ENCODE peak calls at places on chromosomes 13 and 19, in ten cellular contexts. X, K, Y, R, I, H, V, M, O and N are unnamed samples.

GRCh38 chr19:15118248-15118647 is 11.0 kb downstream of the SYDE1 start:
- DNase-seq in X (no peak), K (no peak), Y (no peak), R (no peak), I (no peak), H (no peak), V (no peak), M (no peak), O (no peak), N (peak)

GRCh38 chr19:5154129-5154798 is 185.4 kb downstream of the KDM4B start:
- DNase-seq in X (peak), K (no peak), Y (no peak), R (peak), I (no peak), H (no peak), V (peak), M (no peak), O (no peak), N (peak)

GRCh38 chr13:97429681-97430081 is 4.3 kb upstream of the RAP2A start:
- DNase-seq in X (no peak), K (peak), Y (peak), R (no peak), I (no peak), H (peak), V (no peak), M (peak), O (no peak), N (no peak)

GRCh38 chr13:57629391-57629804 is 2.1 kb upstream of the PCDH17 start:
- DNase-seq in X (no peak), K (no peak), Y (no peak), R (no peak), I (no peak), H (peak), V (peak), M (no peak), O (no peak), N (peak)

GRCh38 chr13:65808061-65808460 is 1422.1 kb downstream of the PCDH9 start:
- DNase-seq in X (peak), K (no peak), Y (peak), R (no peak), I (no peak), H (peak), V (no peak), M (peak), O (no peak), N (no peak)

GRCh38 chr19:45613926-45614725 is 12.1 kb upstream of the GPR4 start:
- DNase-seq in X (peak), K (no peak), Y (peak), R (peak), I (no peak), H (peak), V (no peak), M (peak), O (no peak), N (no peak)

GRCh38 chr13:26377038-26377437 is 123.1 kb downstream of the CDK8 start:
- DNase-seq in X (peak), K (no peak), Y (peak), R (peak), I (no peak), H (peak), V (no peak), M (peak), O (no peak), N (no peak)

GRCh38 chr13:110949116-110949515 is 34.2 kb upstream of the ANKRD10 start:
- DNase-seq in X (no peak), K (no peak), Y (no peak), R (no peak), I (no peak), H (no peak), V (no peak), M (no peak), O (no peak), N (no peak)

GRCh38 chr13:20769091-20769490 is 4.7 kb downstream of the EEF1AKMT1 start:
- DNase-seq in X (no peak), K (no peak), Y (no peak), R (no peak), I (no peak), H (no peak), V (no peak), M (no peak), O (no peak), N (no peak)

GRCh38 chr19:50501186-50501567 is 9.8 kb downstream of the JOSD2 start:
- DNase-seq in X (no peak), K (no peak), Y (no peak), R (no peak), I (no peak), H (no peak), V (no peak), M (no peak), O (no peak), N (peak)

GRCh38 chr13:28163587-28163986 is 25.2 kb downstream of the PAN3 start:
- DNase-seq in X (no peak), K (no peak), Y (no peak), R (no peak), I (no peak), H (no peak), V (no peak), M (no peak), O (no peak), N (no peak)

GRCh38 chr13:27450921-27451461 is 627 bp upstream of the MTIF3 start:
- DNase-seq in X (peak), K (no peak), Y (peak), R (no peak), I (no peak), H (peak), V (peak), M (peak), O (no peak), N (peak)

GRCh38 chr19:1389033-1389940 is 5.6 kb downstream of the NDUFS7 start:
- DNase-seq in X (no peak), K (no peak), Y (no peak), R (no peak), I (no peak), H (no peak), V (no peak), M (no peak), O (no peak), N (no peak)

GRCh38 chr19:13717194-13717643 is 47.1 kb upstream of the MRI1 start:
- DNase-seq in X (no peak), K (no peak), Y (peak), R (no peak), I (no peak), H (peak), V (no peak), M (no peak), O (no peak), N (no peak)